ENCODE peak calls at places on chromosomes 3 and 15, in five cellular contexts. H, J, W, Z and B are unnamed samples.

GRCh38 chr3:32815812-32816438 is 1.9 kb upstream of the TRIM71 start:
- DNase-seq in W (no peak), J (no peak), H (no peak), Z (no peak), B (no peak)

GRCh38 chr15:45550436-45550835 is 27.9 kb upstream of the SLC30A4 start:
- DNase-seq in J (no peak), H (no peak), Z (no peak), W (no peak), B (peak; percentile 11)

GRCh38 chr3:196186661-196187573 is 24.3 kb downstream of the ZDHHC19 start:
- DNase-seq in J (no peak), H (peak; percentile 85), Z (no peak), W (no peak), B (no peak)

GRCh38 chr3:52291508-52292181 is 4.0 kb downstream of the GLYCTK start:
- DNase-seq in H (no peak), J (no peak), Z (peak; percentile 29), W (no peak), B (no peak)

GRCh38 chr3:60250210-60250609 is 1001.0 kb downstream of the FHIT start:
- DNase-seq in Z (no peak), W (no peak), J (no peak), H (no peak), B (no peak)

GRCh38 chr3:140244893-140245292 is 309.9 kb downstream of the CLSTN2 start:
- DNase-seq in H (no peak), W (no peak), J (no peak), Z (no peak), B (no peak)

GRCh38 chr15:64251121-64251520 is 88.3 kb upstream of the PPIB start:
- DNase-seq in Z (no peak), W (no peak), H (no peak), J (no peak), B (no peak)

GRCh38 chr15:63973212-63974009 is 72.9 kb downstream of the DAPK2 start:
- DNase-seq in Z (no peak), J (no peak), H (no peak), W (no peak), B (peak; percentile 42)

GRCh38 chr3:151431940-151432339 is 28.9 kb downstream of the IGSF10 start:
- DNase-seq in W (no peak), J (no peak), H (no peak), Z (no peak), B (peak; percentile 53)

GRCh38 chr15:45858491-45858890 is 223.7 kb downstream of the SQOR start:
- DNase-seq in H (no peak), J (no peak), Z (no peak), W (no peak), B (no peak)

GRCh38 chr3:8624612-8625011 is 20.0 kb downstream of the SSUH2 start:
- DNase-seq in H (no peak), J (no peak), W (no peak), Z (no peak), B (no peak)

GRCh38 chr3:8625991-8626390 is 18.6 kb downstream of the SSUH2 start:
- DNase-seq in W (no peak), Z (no peak), J (no peak), H (no peak), B (peak; percentile 41)

GRCh38 chr3:8627949-8628348 is 16.6 kb downstream of the SSUH2 start:
- DNase-seq in H (no peak), J (no peak), Z (no peak), W (no peak), B (no peak)

GRCh38 chr3:8629151-8630021 is 15.2 kb downstream of the SSUH2 start:
- DNase-seq in J (no peak), Z (no peak), H (no peak), W (peak; percentile 44), B (peak; percentile 95)

GRCh38 chr3:8627541-8627940 is 17.1 kb downstream of the SSUH2 start:
- DNase-seq in J (no peak), H (no peak), W (no peak), Z (no peak), B (no peak)
- H3K4me1 ChIP-seq in J (peaks cover 3% of the 10 kb centered on the region), H (peaks cover 20% of the 10 kb centered on the region), W (peaks cover 9% of the 10 kb centered on the region), Z (no peaks in the 10 kb centered on the region), B (peaks cover 24% of the 10 kb centered on the region)

DNA sequence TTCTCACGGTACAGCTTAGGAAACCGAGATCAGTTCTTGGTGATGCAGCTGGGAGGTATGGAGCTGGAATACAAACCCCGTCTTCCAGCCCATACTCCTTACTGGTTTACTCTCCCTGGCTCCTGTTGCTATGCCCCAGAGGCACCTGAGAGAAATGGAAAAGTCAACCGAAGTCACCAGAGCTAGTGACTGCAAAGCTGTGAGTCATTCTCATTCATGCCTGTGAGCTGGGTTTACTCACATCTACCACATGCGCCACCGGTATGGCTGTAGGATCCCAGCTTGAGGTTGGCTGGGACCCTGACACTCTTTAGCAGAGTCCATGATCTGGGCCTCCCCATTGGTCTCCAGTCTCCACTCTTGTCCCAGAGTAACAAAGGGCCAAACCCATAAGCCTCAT is 111.5 kb upstream of the ETV5 start:
- DNase-seq in H (no peak), J (no peak), Z (no peak), W (no peak), B (peak; percentile 59)
- H3K4me1 ChIP-seq in H (peaks cover 14% of the 10 kb centered on the region), J (peaks cover 20% of the 10 kb centered on the region), Z (peaks cover 8% of the 10 kb centered on the region), W (no peaks in the 10 kb centered on the region), B (peaks cover 6% of the 10 kb centered on the region)

GRCh38 chr3:130915567-130916292 is 21.8 kb downstream of the ATP2C1 start:
- DNase-seq in Z (no peak), H (no peak), W (no peak), J (no peak), B (peak; percentile 29)
- H3K4me1 ChIP-seq in Z (no peaks in the 10 kb centered on the region), H (no peaks in the 10 kb centered on the region), W (peaks cover 9% of the 10 kb centered on the region), J (peaks cover 15% of the 10 kb centered on the region), B (no peaks in the 10 kb centered on the region)

GRCh38 chr3:45635475-45636256 is 41.1 kb downstream of the LIMD1 start:
- DNase-seq in H (peak; percentile 93), Z (no peak), W (no peak), J (no peak), B (peak; percentile 76)
- H3K4me1 ChIP-seq in H (peaks cover 25% of the 10 kb centered on the region), Z (peaks cover 53% of the 10 kb centered on the region), W (peaks cover 4% of the 10 kb centered on the region), J (peaks cover 11% of the 10 kb centered on the region), B (peaks cover 14% of the 10 kb centered on the region)

GRCh38 chr15:90036343-90036742 is 35.2 kb downstream of the ZNF710 start:
- DNase-seq in J (peak; percentile 41), Z (no peak), H (no peak), W (no peak), B (no peak)
- H3K4me1 ChIP-seq in J (peaks cover 46% of the 10 kb centered on the region), Z (peaks cover 86% of the 10 kb centered on the region), H (peaks cover 24% of the 10 kb centered on the region), W (peaks cover 3% of the 10 kb centered on the region), B (peaks cover 7% of the 10 kb centered on the region)

DNA sequence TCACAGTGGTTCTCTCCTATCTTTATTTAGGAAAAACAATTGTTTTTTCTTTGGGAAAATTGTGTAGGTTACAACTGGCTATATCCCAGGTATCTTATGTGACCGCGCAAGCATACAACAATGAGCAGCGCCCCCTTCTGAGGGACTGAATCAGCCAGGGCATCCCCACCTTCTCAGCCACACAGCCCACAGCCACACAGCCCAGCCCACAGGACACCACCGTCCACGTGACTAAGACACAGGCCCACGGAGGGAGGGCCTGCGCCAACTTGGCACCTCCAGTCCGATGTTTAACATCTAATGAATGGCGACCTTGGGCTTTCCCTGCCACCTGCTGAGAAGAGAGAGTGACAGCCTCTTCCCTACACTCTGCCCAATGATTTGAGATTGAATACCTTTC is 68.1 kb downstream of the ATP10A start:
- DNase-seq in W (no peak), Z (no peak), H (no peak), J (peak; percentile 37), B (no peak)
- H3K4me1 ChIP-seq in W (peaks cover 25% of the 10 kb centered on the region), Z (no peaks in the 10 kb centered on the region), H (peaks cover 9% of the 10 kb centered on the region), J (peaks cover 3% of the 10 kb centered on the region), B (no peaks in the 10 kb centered on the region)